ENCODE peak calls at places on chromosomes 16 and 17, in seven cellular contexts. J is naive thymus-derived CD4-positive, alpha-beta T cell; L is PC-9; K is small intestine; E is AG04450; A is mammary epithelial cell; H is substantia nigra. M is an unnamed sample.

GRCh38 chr17:40153603-40154238 is 13.4 kb downstream of the CASC3 start:
- DNase-seq in J (no peak), A (no peak), E (no peak), K (no peak), H (no peak), L (no peak), M (no peak)

GRCh38 chr16:65817066-65817465 is 549.4 kb upstream of the CDH5 start:
- DNase-seq in H (no peak), L (no peak), A (no peak), E (no peak), J (no peak), K (no peak), M (no peak)

GRCh38 chr17:5619088-5619740 is 34.9 kb upstream of the NLRP1 start:
- DNase-seq in A (no peak), J (no peak), L (peak), E (no peak), K (no peak), H (no peak), M (no peak)

GRCh38 chr16:9372934-9373890 is 281.8 kb downstream of the HAPSTR1 start:
- DNase-seq in A (no peak), E (no peak), K (no peak), L (no peak), J (no peak), H (peak), M (no peak)

GRCh38 chr17:55159251-55159650 is 105.5 kb upstream of the HLF start:
- DNase-seq in K (no peak), A (no peak), E (no peak), H (no peak), J (no peak), L (no peak), M (no peak)

GRCh38 chr16:5033256-5034166 is at the start of gene NAGPA:
- DNase-seq in L (peak), A (peak), H (peak), K (peak), J (peak), E (peak), M (peak)

GRCh38 chr17:38705523-38705802 is 390 bp downstream of the MLLT6 start:
- DNase-seq in A (no peak), K (no peak), J (no peak), E (no peak), H (no peak), L (no peak), M (no peak)

GRCh38 chr16:82782715-82783251 is 156.0 kb downstream of the CDH13 start:
- DNase-seq in A (no peak), H (no peak), K (peak), E (no peak), J (no peak), L (no peak), M (no peak)

GRCh38 chr16:89827383-89828198 is 684 bp upstream of the SPIRE2 start:
- DNase-seq in K (peak), L (peak), E (no peak), J (no peak), H (no peak), A (no peak), M (no peak)

GRCh38 chr16:59146140-59146539 is 412.0 kb upstream of the GOT2 start:
- DNase-seq in H (no peak), J (no peak), A (no peak), K (no peak), E (no peak), L (no peak), M (no peak)

GRCh38 chr16:59148312-59148711 is 414.2 kb upstream of the GOT2 start:
- DNase-seq in J (no peak), A (no peak), E (no peak), L (no peak), H (no peak), K (no peak), M (no peak)

GRCh38 chr16:59154295-59154694 is 420.2 kb upstream of the GOT2 start:
- DNase-seq in A (no peak), K (no peak), E (no peak), H (no peak), L (no peak), J (no peak), M (no peak)

DNA sequence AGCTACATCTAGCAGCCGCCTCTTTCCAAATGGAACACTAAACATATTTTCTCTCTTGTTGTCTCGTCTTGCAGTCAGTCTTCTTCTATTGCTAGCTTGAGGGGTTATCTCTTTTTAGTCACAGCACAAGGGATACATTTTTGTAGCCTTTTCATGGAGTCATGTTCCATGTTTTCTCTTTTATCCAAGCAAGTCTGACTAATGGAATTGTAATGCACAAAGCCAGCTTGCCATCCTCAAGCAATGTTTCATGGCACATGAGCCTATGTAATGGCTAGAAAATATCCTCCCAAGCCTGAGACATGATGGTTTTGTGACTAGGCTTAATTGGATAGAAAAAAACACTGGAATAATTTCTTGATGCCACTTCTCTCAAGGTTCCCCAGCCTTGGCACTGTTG is 414.6 kb upstream of the GOT2 start:
- DNase-seq in K (no peak), A (no peak), E (no peak), J (no peak), H (no peak), L (no peak), M (no peak)
- H3K27ac ChIP-seq in K (no peak), A (no peak), E (no peak), J (no peak), H (no peak), L (no peak), M (no peak)

GRCh38 chr16:12111223-12111622 is 134.7 kb downstream of the SNX29 start:
- DNase-seq in A (no peak), K (peak), E (no peak), H (no peak), J (no peak), L (no peak), M (no peak)

GRCh38 chr16:12113581-12114375 is 137.2 kb downstream of the SNX29 start:
- DNase-seq in A (no peak), H (no peak), K (no peak), E (no peak), J (no peak), L (no peak), M (no peak)

GRCh38 chr16:12111819-12112218 is 135.3 kb downstream of the SNX29 start:
- DNase-seq in K (no peak), J (no peak), E (no peak), L (no peak), A (no peak), H (no peak), M (no peak)

DNA sequence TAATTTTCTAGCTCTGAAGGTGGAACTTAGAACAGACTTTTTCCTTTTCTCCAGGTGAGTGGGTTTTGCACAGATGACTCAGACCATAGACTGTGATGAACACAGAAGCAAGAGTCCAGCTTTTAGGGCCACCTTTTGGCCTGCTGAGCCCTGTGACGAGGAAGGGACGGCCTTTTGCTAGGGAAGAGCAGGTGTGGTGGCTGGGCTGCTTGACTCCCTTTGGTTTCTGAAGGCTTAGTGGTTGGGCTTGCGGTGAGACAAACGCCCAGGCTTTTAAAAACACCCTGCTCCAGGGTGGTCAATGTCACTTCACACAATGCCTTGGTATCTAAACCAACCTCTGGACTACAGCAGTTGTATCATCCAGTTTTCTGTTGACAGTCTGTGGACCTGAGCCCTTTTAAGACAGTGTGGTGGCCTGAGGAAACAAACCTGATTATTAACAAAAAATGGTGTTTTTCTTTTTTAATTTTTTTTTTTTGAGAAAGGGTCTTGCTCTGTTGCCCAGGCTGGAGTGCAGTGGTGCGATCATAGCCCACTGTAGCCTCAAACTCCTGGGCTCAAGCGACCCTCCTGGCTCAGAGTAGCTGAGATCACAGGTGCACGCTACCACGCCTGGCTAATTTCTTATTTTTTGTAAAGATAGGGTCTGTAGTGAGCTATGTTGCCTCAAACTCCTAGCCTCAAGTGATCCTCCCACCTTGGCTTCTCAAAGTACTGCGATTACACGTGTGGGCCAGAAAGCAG is 134.0 kb downstream of the SNX29 start:
- DNase-seq in K (no peak), L (no peak), J (no peak), H (no peak), A (no peak), E (no peak), M (no peak)
- H3K27ac ChIP-seq in K (no peak), L (no peak), J (no peak), H (no peak), A (no peak), E (no peak), M (no peak)

DNA sequence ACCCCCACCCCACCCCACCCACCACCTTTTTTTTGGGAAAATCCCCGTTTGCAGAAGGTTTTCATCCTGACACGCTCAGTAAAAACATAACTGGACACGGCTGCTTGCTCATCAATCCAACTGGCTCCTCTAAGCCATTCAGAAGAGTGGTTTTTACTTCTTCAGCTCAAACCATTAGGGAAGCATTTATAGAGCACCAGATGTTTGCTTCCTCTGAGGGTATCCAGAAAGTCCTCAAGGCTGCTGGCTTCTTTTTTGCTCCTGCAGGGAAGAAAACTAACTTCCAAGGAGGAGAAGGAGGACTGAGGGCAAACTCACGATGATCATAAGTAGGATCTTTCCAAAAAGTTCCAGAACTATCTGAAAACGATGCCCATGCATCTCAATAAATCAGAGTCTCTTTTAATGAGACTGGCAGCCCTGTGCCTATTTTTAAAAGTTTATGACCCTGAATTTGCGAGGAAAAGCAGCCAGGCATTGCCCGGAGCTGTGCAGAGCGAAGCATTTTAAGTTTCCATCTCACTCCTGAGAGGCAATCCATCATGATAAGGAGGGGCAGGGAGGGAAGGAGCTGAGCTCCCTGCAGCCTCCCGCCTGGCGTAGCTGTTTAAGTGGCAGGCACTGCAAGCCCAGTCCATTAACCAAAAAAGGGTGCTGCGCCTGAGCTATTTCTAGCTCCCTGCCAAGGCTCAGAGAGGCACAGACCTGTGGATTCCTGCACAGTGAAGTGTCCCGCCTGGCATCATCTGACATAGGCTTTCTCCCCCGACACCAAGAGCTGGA is 146.3 kb upstream of the FOXF1 start:
- DNase-seq in K (no peak), H (no peak), J (no peak), E (no peak), A (no peak), L (no peak), M (no peak)
- H3K27ac ChIP-seq in K (no peak), H (no peak), J (no peak), E (peak), A (no peak), L (no peak), M (no peak)

GRCh38 chr16:68288252-68288650 is 22.5 kb downstream of the SLC7A6OS start:
- DNase-seq in J (no peak), K (no peak), E (no peak), H (no peak), A (no peak), L (no peak), M (no peak)
- H3K27ac ChIP-seq in J (peak), K (no peak), E (no peak), H (no peak), A (no peak), L (no peak), M (no peak)

DNA sequence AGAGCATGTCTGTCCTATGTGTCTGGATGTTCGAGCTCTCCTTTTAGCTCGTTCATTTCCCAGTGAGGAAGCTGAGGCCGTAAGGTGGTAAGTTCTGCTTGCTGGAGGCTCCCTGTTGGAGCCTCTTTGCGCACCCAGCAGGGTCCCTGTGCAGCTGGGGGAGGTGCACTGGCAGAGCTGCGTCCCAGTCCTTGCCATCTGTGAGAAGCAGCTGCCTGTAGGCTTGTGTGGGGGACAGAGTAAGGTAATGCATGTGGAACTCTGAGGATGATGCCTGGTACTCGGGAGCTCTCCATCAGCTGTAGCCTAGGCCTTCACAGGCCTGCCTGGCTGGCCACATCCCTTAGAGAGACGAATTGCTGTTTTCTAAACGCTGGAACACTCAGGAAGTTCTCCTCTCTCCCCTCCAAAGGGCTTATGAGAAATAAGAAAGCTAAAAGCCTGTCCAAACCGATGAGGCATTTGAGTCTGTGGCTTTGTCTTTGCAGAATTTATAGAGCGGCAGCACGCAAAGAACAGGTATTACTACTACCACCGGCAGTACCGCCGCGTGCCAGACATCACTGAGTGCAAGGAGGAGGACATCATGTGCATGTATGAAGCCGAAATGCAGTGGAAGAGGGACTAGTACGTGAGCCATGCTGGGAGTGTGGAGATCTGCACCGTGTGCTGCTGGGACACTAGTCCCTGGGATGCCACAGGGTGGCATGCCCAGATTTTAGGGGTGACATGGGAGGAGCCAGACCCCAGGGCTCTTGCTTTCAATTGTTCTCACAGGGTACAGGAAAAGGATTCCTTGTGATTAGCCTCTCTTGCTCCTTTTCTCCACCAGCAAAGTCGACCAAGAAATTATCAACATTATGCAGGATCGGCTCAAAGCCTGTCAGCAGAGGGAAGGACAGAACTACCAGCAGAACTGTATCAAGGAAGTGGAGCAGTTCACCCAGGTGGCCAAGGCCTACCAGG is 1.6 kb downstream of the NDUFB10 start:
- DNase-seq in J (no peak), K (peak), E (no peak), L (peak), A (peak), H (no peak), M (no peak)
- H3K27ac ChIP-seq in J (peak), K (peak), E (peak), L (peak), A (no peak), H (no peak), M (peak)

DNA sequence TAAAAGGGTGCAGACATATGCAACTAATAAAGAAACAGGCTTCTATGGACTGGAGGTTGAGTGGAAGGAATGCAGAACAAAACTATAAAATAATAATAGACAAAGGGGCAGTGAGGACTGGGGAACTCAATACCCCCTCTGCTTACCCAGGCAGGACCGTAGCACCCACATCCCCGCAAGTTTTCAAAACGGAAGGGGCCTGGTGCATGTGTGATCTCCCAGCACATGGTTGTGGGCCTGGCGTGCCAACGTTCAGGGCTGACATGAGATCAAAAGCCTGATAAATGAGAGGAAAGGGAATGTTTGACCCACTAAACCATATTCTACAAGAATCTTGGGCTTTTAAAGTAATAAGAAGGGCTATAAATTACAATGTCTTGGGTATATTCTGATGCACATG is 297.8 kb upstream of the IRX5 start:
- DNase-seq in K (no peak), A (no peak), E (no peak), H (no peak), L (no peak), J (no peak), M (no peak)
- H3K27ac ChIP-seq in K (no peak), A (no peak), E (no peak), H (no peak), L (no peak), J (no peak), M (no peak)

GRCh38 chr16:30623558-30624283 is 13.5 kb upstream of the ZNF689 start:
- DNase-seq in H (no peak), A (peak), K (no peak), L (no peak), J (no peak), E (no peak), M (no peak)
- H3K27ac ChIP-seq in H (no peak), A (peak), K (no peak), L (no peak), J (no peak), E (no peak), M (peak)

DNA sequence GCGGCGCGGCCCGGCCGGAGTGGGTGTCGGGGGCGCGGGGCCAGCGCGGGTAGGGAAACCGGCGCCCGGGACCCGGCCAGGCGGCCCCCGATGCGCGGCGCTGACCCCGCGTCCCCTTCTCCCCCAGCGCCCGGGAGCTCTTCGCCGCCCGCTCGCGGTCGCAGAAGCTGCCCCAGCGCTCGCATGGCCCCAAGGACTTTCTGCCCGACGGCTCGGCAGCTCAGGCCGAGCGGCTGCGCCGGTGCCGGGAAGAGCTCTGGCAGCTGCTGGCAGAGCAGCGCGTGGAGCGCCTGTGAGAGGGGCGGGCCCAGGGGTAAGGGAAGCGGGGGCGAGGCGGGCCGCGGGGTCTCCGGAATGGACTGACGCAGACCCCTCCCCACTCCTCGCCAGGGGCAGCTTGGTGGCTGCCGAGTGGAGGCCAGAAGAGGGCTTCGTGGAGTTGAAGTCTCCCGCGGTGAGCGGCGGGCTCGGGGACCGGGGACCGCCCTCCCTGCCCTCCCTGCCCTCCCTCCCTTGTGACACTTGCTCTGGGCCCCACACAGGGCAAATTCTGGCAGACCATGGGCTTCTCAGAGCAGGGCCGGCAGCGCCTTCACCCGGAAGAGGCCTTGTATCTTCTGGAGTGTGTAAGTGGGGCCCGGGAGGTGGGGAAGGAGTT is 420 bp downstream of the TSEN54 start:
- DNase-seq in L (no peak), K (no peak), H (no peak), E (no peak), A (peak), J (peak), M (no peak)
- H3K27ac ChIP-seq in L (no peak), K (peak), H (peak), E (no peak), A (no peak), J (peak), M (no peak)

GRCh38 chr17:2485970-2486369 is 25.7 kb downstream of the METTL16 start:
- DNase-seq in J (no peak), L (no peak), K (peak), H (no peak), A (no peak), E (no peak), M (no peak)

GRCh38 chr17:2485543-2485942 is 26.1 kb downstream of the METTL16 start:
- DNase-seq in K (peak), L (peak), E (no peak), A (peak), J (no peak), H (no peak), M (no peak)

GRCh38 chr17:2484876-2485275 is 26.8 kb downstream of the METTL16 start:
- DNase-seq in H (no peak), L (no peak), K (no peak), E (no peak), J (no peak), A (peak), M (peak)

GRCh38 chr17:2483084-2483483 is 28.6 kb downstream of the METTL16 start:
- DNase-seq in J (no peak), H (no peak), L (no peak), E (no peak), K (no peak), A (no peak), M (no peak)

DNA sequence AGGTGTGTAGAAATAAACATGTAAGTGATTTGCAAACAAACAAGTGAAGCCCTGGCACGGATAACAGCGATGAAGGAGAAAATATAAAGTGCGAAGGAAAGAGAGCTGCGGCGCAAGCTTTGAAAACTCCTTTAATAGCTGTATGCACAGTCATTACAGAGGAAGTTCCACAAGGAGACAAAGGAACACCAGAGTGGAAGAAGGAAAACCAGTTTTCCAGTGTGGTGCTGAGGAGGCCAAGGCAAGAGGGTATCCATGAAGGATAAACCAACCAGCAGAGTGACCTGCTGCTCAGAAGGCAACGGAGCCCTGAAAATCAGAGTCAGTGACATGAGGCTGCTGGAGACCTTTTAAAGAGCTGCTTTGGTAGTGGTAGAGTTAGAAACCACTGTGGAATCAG is 24.4 kb downstream of the METTL16 start:
- DNase-seq in H (no peak), L (no peak), A (no peak), K (no peak), J (no peak), E (no peak), M (no peak)
- H3K27ac ChIP-seq in H (peak), L (no peak), A (no peak), K (no peak), J (no peak), E (no peak), M (peak)

GRCh38 chr17:17675925-17676534 is 5.2 kb upstream of the RAI1 start:
- DNase-seq in L (peak), A (peak), E (no peak), K (no peak), H (no peak), J (no peak), M (peak)
- H3K27ac ChIP-seq in L (peak), A (peak), E (no peak), K (no peak), H (no peak), J (no peak), M (peak)